ENCODE peak calls at places on chromosome 6, in ten cellular contexts. X is activated T-cell treated with anti-CD3 and anti-CD28 coated beads, Interleukin-2, amount 50 U/mL, for 72 hours; D is colonic mucosa; K is KBM-7; Y is smooth muscle cell of the brain vasculature; L is endothelial cell; B is nephron progenitor cell; G is hypothalamus; F is EL; H is HuH-7.5. E is an unnamed sample.

GRCh38 chr6:32087574-32088486 is 21.3 kb downstream of the TNXB start:
- DNase-seq in X (peak), D (peak), K (peak), Y (no peak), L (peak), B (peak), G (no peak), F (peak), H (peak), E (peak)

GRCh38 chr6:2191390-2191740 is 54.0 kb downstream of the GMDS start:
- DNase-seq in X (no peak), D (no peak), K (no peak), Y (no peak), L (no peak), B (no peak), G (no peak), F (no peak), H (no peak), E (no peak)

GRCh38 chr6:157879873-157880254 is 56.8 kb downstream of the SNX9 start:
- DNase-seq in X (no peak), D (no peak), K (no peak), Y (no peak), L (no peak), B (no peak), G (no peak), F (no peak), H (no peak), E (peak)

GRCh38 chr6:82767037-82767436 is 298.6 kb downstream of the UBE3D start:
- DNase-seq in X (no peak), D (no peak), K (no peak), Y (no peak), L (no peak), B (no peak), G (no peak), F (no peak), H (no peak), E (no peak)

GRCh38 chr6:37818536-37819176 is 871 bp upstream of the ZFAND3 start:
- DNase-seq in X (peak), D (peak), K (peak), Y (peak), L (peak), B (peak), G (peak), F (peak), H (peak), E (peak)

GRCh38 chr6:164097557-164098398 is 683.3 kb downstream of the QKI start:
- DNase-seq in X (no peak), D (no peak), K (no peak), Y (no peak), L (peak), B (no peak), G (no peak), F (peak), H (no peak), E (no peak)

GRCh38 chr6:52995913-52996685 is 1.0 kb upstream of the GSTA4 start:
- DNase-seq in X (peak), D (peak), K (peak), Y (no peak), L (peak), B (peak), G (no peak), F (peak), H (no peak), E (peak)

GRCh38 chr6:147245693-147246092 is 41.5 kb downstream of the STXBP5 start:
- DNase-seq in X (no peak), D (no peak), K (no peak), Y (no peak), L (no peak), B (no peak), G (no peak), F (no peak), H (no peak), E (no peak)

GRCh38 chr6:106520711-106521367 is 108.5 kb downstream of the RTN4IP1 start:
- DNase-seq in X (peak), D (peak), K (peak), Y (no peak), L (no peak), B (no peak), G (no peak), F (no peak), H (no peak), E (no peak)

GRCh38 chr6:53347250-53347920 is 1.4 kb downstream of the ELOVL5 start:
- DNase-seq in X (no peak), D (peak), K (peak), Y (no peak), L (no peak), B (no peak), G (no peak), F (peak), H (no peak), E (no peak)

GRCh38 chr6:127267742-127268588 is 1.3 kb downstream of the RNF146 start:
- DNase-seq in X (no peak), D (no peak), K (peak), Y (no peak), L (no peak), B (no peak), G (no peak), F (no peak), H (peak), E (no peak)

GRCh38 chr6:163085426-163085825 is 329.1 kb upstream of the QKI start:
- DNase-seq in X (no peak), D (no peak), K (no peak), Y (no peak), L (no peak), B (no peak), G (no peak), F (no peak), H (no peak), E (no peak)

GRCh38 chr6:131258816-131259476 is 123.7 kb downstream of the AKAP7 start:
- DNase-seq in X (no peak), D (peak), K (no peak), Y (no peak), L (no peak), B (peak), G (no peak), F (no peak), H (no peak), E (no peak)

GRCh38 chr6:134287863-134288537 is 29.9 kb downstream of the SGK1 start:
- DNase-seq in X (no peak), D (no peak), K (no peak), Y (no peak), L (no peak), B (no peak), G (no peak), F (peak), H (no peak), E (no peak)

GRCh38 chr6:2579241-2579761 is 171.4 kb downstream of the MYLK4 start:
- DNase-seq in X (no peak), D (no peak), K (no peak), Y (no peak), L (no peak), B (no peak), G (no peak), F (peak), H (no peak), E (no peak)

GRCh38 chr6:29696147-29697129 is 15.5 kb upstream of the ZFP57 start:
- DNase-seq in X (no peak), D (no peak), K (no peak), Y (no peak), L (peak), B (peak), G (no peak), F (peak), H (no peak), E (no peak)

GRCh38 chr6:156710479-156710878 is 66.7 kb upstream of the ARID1B start:
- DNase-seq in X (no peak), D (no peak), K (no peak), Y (no peak), L (no peak), B (no peak), G (no peak), F (no peak), H (no peak), E (no peak)

GRCh38 chr6:43150051-43150751 is 20.9 kb upstream of the SRF start:
- DNase-seq in X (no peak), D (peak), K (no peak), Y (no peak), L (no peak), B (no peak), G (no peak), F (no peak), H (no peak), E (no peak)

GRCh38 chr6:27078734-27079357 is 168.7 kb upstream of the PRSS16 start:
- DNase-seq in X (peak), D (peak), K (peak), Y (no peak), L (peak), B (peak), G (no peak), F (peak), H (no peak), E (peak)

GRCh38 chr6:85458782-85459181 is 8.9 kb downstream of the NT5E start:
- DNase-seq in X (no peak), D (no peak), K (no peak), Y (no peak), L (no peak), B (no peak), G (no peak), F (no peak), H (no peak), E (no peak)

GRCh38 chr6:87586371-87587077 is 3.3 kb downstream of the RARS2 start:
- DNase-seq in X (no peak), D (no peak), K (no peak), Y (no peak), L (no peak), B (no peak), G (no peak), F (no peak), H (no peak), E (no peak)

GRCh38 chr6:144918073-144918472 is 632.9 kb downstream of the UTRN start:
- DNase-seq in X (no peak), D (no peak), K (no peak), Y (no peak), L (no peak), B (no peak), G (no peak), F (no peak), H (no peak), E (no peak)

GRCh38 chr6:39056681-39057080 is 8.1 kb downstream of the GLP1R start:
- DNase-seq in X (no peak), D (no peak), K (no peak), Y (no peak), L (no peak), B (no peak), G (no peak), F (no peak), H (no peak), E (no peak)

GRCh38 chr6:142303191-142303564 is 1.4 kb downstream of the ADGRG6 start:
- DNase-seq in X (no peak), D (no peak), K (no peak), Y (no peak), L (no peak), B (no peak), G (no peak), F (peak), H (no peak), E (no peak)

GRCh38 chr6:139520321-139520768 is 145.9 kb upstream of the CITED2 start:
- DNase-seq in X (peak), D (no peak), K (no peak), Y (no peak), L (no peak), B (no peak), G (no peak), F (peak), H (no peak), E (no peak)

E was measured in D341Med.